ENCODE peak calls at places on chromosomes 2 and 18, in nine cellular contexts. Q, A, C, V, G, D, T, P and F are unnamed samples.

GRCh38 chr2:15302154-15302553 is 259.0 kb downstream of the NBAS start:
- DNase-seq in D (no peak), A (no peak), G (peak; percentile 28), C (peak; percentile 34), Q (no peak), P (no peak), T (no peak), V (no peak), F (no peak)

GRCh38 chr2:30115141-30115980 is 31.4 kb upstream of the YPEL5 start:
- DNase-seq in P (peak; percentile 87), A (peak; percentile 78), D (peak; percentile 86), V (peak; percentile 79), C (peak; percentile 62), T (peak; percentile 77), G (peak; percentile 82), Q (peak; percentile 74), F (no peak)

GRCh38 chr2:129708221-129708967 is 271.1 kb upstream of the RAB6C start:
- DNase-seq in A (no peak), G (no peak), V (no peak), T (no peak), P (no peak), Q (no peak), D (no peak), C (no peak), F (no peak)

GRCh38 chr2:1795842-1796580 is 51.7 kb upstream of the PXDN start:
- DNase-seq in G (peak; percentile 43), A (no peak), T (no peak), P (no peak), D (no peak), Q (no peak), V (no peak), C (no peak), F (peak; percentile 86)

GRCh38 chr2:27932396-27932795 is 41.9 kb downstream of the BABAM2 start:
- DNase-seq in G (peak; percentile 17), D (no peak), T (peak; percentile 59), P (no peak), V (no peak), A (no peak), C (peak; percentile 83), Q (no peak), F (no peak)

GRCh38 chr18:68431111-68431921 is 283.6 kb downstream of the TMX3 start:
- DNase-seq in A (no peak), C (peak; percentile 79), T (no peak), G (no peak), P (no peak), D (no peak), V (no peak), Q (no peak), F (no peak)

GRCh38 chr2:18987021-18987420 is 371.4 kb downstream of the OSR1 start:
- DNase-seq in D (no peak), C (peak; percentile 77), P (no peak), V (no peak), G (no peak), A (no peak), Q (no peak), T (no peak), F (no peak)

GRCh38 chr2:216012133-216012829 is 1.1 kb downstream of the MREG start:
- DNase-seq in Q (no peak), A (no peak), G (no peak), D (peak; percentile 53), T (peak; percentile 86), C (peak; percentile 83), V (no peak), P (no peak), F (no peak)

GRCh38 chr2:167183916-167184315 is 295.6 kb downstream of the XIRP2 start:
- DNase-seq in C (no peak), G (no peak), T (no peak), D (no peak), V (no peak), P (no peak), Q (no peak), A (no peak), F (no peak)

GRCh38 chr18:54740146-54740844 is 88.0 kb upstream of the RAB27B start:
- DNase-seq in A (no peak), T (no peak), G (peak; percentile 79), V (no peak), P (no peak), Q (no peak), C (peak; percentile 68), D (no peak), F (no peak)

GRCh38 chr2:207341816-207342215 is 176.1 kb upstream of the KLF7 start:
- DNase-seq in G (no peak), C (no peak), P (no peak), D (no peak), V (no peak), T (no peak), A (no peak), Q (no peak), F (no peak)

GRCh38 chr18:36798738-36799473 is 29.9 kb downstream of the TPGS2 start:
- DNase-seq in P (no peak), V (no peak), D (no peak), T (no peak), C (peak; percentile 35), G (no peak), Q (no peak), A (no peak), F (no peak)

GRCh38 chr2:29270606-29271005 is 155.4 kb downstream of the CLIP4 start:
- DNase-seq in D (no peak), P (no peak), A (no peak), G (no peak), T (no peak), C (no peak), Q (no peak), V (no peak), F (no peak)

GRCh38 chr18:25146113-25146512 is 205.9 kb downstream of the ZNF521 start:
- DNase-seq in D (no peak), V (no peak), G (no peak), C (no peak), P (no peak), T (no peak), A (no peak), Q (no peak), F (no peak)

GRCh38 chr2:69185807-69186206 is 172.8 kb downstream of the ANTXR1 start:
- DNase-seq in Q (no peak), A (no peak), C (no peak), P (no peak), V (no peak), T (no peak), G (no peak), D (peak; percentile 28), F (no peak)

GRCh38 chr2:104755026-104755856 is 98.7 kb upstream of the POU3F3 start:
- DNase-seq in P (no peak), C (no peak), Q (peak; percentile 18), V (no peak), D (no peak), G (no peak), A (no peak), T (no peak), F (no peak)

GRCh38 chr18:76859474-76860339 is 37.4 kb downstream of the ZNF236 start:
- DNase-seq in V (peak; percentile 76), T (no peak), D (no peak), G (no peak), A (no peak), C (no peak), P (no peak), Q (no peak), F (no peak)

GRCh38 chr2:160063266-160063665 is 851 bp upstream of the PLA2R1 start:
- DNase-seq in C (no peak), T (no peak), P (no peak), V (no peak), A (no peak), D (no peak), G (no peak), Q (no peak), F (no peak)

DNA sequence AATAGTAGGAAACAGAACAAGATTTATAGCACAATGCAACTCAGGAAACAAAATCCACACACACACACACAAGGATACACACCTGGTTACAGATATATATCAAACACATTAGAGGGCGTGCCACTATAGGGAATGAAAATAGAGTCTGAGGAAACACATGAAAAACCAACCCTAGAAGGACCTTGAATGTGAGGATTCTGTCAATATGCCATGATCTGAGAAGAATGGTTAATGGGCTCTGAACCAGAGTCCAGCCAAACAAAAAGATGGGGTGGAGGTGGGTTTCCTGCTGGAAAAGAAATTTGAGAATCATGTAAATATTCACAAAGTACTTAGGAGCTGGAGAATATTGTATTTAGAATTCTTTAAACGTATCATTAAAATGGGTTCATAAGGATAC is 7.8 kb upstream of the TMEM37 start:
- DNase-seq in C (no peak), G (no peak), A (no peak), V (no peak), T (no peak), Q (no peak), P (no peak), D (no peak), F (no peak)
- H3K27me3 ChIP-seq in C (peaks cover 33% of the 10 kb centered on the region), G (peaks cover 33% of the 10 kb centered on the region), A (peaks cover 1% of the 10 kb centered on the region), V (no peaks in the 10 kb centered on the region), T (no peaks in the 10 kb centered on the region), Q (no peaks in the 10 kb centered on the region), P (no peaks in the 10 kb centered on the region), D (no peaks in the 10 kb centered on the region), F (peaks cover 10% of the 10 kb centered on the region)

GRCh38 chr2:237749961-237750360 is 48.6 kb upstream of the RBM44 start:
- DNase-seq in G (no peak), T (no peak), Q (no peak), V (no peak), D (no peak), P (no peak), A (no peak), C (no peak), F (no peak)
- H3K36me3 ChIP-seq in G (peaks cover 8% of the 10 kb centered on the region), T (peaks cover 57% of the 10 kb centered on the region), Q (peaks cover 89% of the 10 kb centered on the region), V (peaks cover 3% of the 10 kb centered on the region), D (peaks cover 6% of the 10 kb centered on the region), P (peaks cover 72% of the 10 kb centered on the region), A (peaks cover 13% of the 10 kb centered on the region), C (peaks cover 51% of the 10 kb centered on the region), F (peaks cover 32% of the 10 kb centered on the region)

DNA sequence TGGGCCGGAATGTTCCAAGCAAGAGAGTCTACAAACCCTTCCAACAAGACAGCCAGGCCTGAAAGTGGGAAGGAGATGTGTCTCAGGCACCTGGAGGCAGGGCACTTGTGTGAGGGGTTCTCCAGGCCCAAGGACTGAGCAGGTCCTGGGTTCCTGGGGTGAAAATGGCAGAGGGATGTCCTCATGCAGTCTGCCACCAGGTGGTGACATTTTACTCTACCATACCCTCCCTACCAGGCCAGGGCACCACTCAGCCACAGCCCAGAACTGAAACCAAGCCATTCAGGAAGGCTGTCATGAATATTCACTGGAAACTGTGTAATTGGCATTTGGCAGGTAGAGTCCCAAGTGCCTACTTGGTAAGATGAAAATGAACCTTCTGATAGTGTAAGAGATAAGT is 185.2 kb downstream of the MYO5B start:
- DNase-seq in D (peak; percentile 72), A (no peak), G (peak; percentile 14), C (no peak), V (peak; percentile 68), Q (no peak), T (peak; percentile 49), P (peak; percentile 65), F (no peak)
- TF ChIP-seq CTCF in D (peak; percentile 52), A (peak; percentile 56), G (peak; percentile 38), C (peak; percentile 29), V (peak; percentile 86), Q (peak; percentile 52), T (peak; percentile 80), P (no peak), F (peak; percentile 46)

DNA sequence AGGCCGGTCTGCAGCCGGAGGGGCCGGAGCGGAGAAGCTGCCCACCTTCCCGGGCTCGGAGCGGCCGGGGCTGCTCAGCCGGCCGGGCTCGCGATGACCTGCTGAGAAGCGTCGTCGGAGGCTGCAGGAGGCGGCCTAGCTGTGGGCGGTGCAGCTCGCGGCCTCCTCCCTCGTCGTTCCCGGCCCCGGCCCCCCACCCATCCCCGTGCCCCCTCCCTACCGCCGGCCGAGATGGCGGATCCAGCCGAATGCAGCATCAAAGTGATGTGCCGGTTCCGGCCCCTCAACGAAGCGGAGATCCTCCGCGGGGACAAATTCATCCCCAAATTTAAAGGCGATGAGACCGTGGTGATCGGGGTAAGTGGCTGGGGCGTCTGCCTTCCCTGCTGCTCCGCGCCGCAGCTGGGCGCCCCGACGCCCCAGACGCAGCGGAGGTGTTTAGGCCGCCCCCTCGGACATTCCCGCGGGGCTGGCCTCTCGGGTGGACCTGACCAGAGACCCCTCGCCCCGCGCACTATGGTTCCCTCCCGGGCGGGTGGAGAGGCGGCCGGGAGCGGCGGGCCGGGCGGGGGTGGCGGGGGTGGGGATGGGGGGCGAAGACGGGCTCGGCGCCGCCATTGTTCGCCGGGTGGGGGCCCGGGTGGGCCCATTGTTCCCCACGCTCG is 492 bp downstream of the KIF5C start:
- DNase-seq in D (no peak), Q (no peak), C (no peak), P (no peak), V (no peak), A (no peak), T (no peak), G (no peak), F (no peak)
- H3K27me3 ChIP-seq in D (peaks cover 24% of the 10 kb centered on the region), Q (peaks cover 23% of the 10 kb centered on the region), C (peaks cover 14% of the 10 kb centered on the region), P (no peaks in the 10 kb centered on the region), V (no peaks in the 10 kb centered on the region), A (peaks cover 3% of the 10 kb centered on the region), T (peaks cover 2% of the 10 kb centered on the region), G (peaks cover 14% of the 10 kb centered on the region), F (peaks cover 21% of the 10 kb centered on the region)